ENCODE peak calls at places on chromosome 13, in seven cellular contexts. One of them, this sample, is unnamed.

GRCh38 chr13:47396915-47397314 is 500.1 kb upstream of the HTR2A start:
- DNase-seq in A549: no peak
- DNase-seq in fibroblast of the aortic adventitia: no peak
- DNase-seq in AG04449: no peak
- DNase-seq in CD8-positive, alpha-beta T cell: no peak
- DNase-seq in nephron progenitor cell: no peak
- DNase-seq in AG10803: no peak
- DNase-seq in this sample: no peak

GRCh38 chr13:94249512-94249911 is 230.0 kb downstream of the DCT start:
- DNase-seq in A549: no peak
- DNase-seq in fibroblast of the aortic adventitia: peak
- DNase-seq in AG04449: peak
- DNase-seq in CD8-positive, alpha-beta T cell: no peak
- DNase-seq in nephron progenitor cell: no peak
- DNase-seq in AG10803: peak
- DNase-seq in this sample: no peak

GRCh38 chr13:36885901-36886300 is 34.1 kb downstream of the SMAD9 start:
- DNase-seq in A549: no peak
- DNase-seq in fibroblast of the aortic adventitia: no peak
- DNase-seq in AG04449: no peak
- DNase-seq in CD8-positive, alpha-beta T cell: no peak
- DNase-seq in nephron progenitor cell: no peak
- DNase-seq in AG10803: no peak
- DNase-seq in this sample: no peak

GRCh38 chr13:113073942-113074341 is 31.6 kb upstream of the F7 start:
- DNase-seq in A549: no peak
- DNase-seq in fibroblast of the aortic adventitia: no peak
- DNase-seq in AG04449: no peak
- DNase-seq in CD8-positive, alpha-beta T cell: no peak
- DNase-seq in nephron progenitor cell: no peak
- DNase-seq in AG10803: no peak
- DNase-seq in this sample: no peak

GRCh38 chr13:103236213-103236612 is 170.0 kb upstream of the SLC10A2 start:
- DNase-seq in A549: no peak
- DNase-seq in fibroblast of the aortic adventitia: peak
- DNase-seq in AG04449: no peak
- DNase-seq in CD8-positive, alpha-beta T cell: no peak
- DNase-seq in nephron progenitor cell: no peak
- DNase-seq in AG10803: no peak
- DNase-seq in this sample: no peak

GRCh38 chr13:64855506-64855905 is 2374.6 kb downstream of the PCDH9 start:
- DNase-seq in A549: no peak
- DNase-seq in fibroblast of the aortic adventitia: peak
- DNase-seq in AG04449: no peak
- DNase-seq in CD8-positive, alpha-beta T cell: no peak
- DNase-seq in nephron progenitor cell: no peak
- DNase-seq in AG10803: peak
- DNase-seq in this sample: no peak

GRCh38 chr13:47932953-47933687 is 68.0 kb downstream of the SUCLA2 start:
- DNase-seq in A549: no peak
- DNase-seq in fibroblast of the aortic adventitia: no peak
- DNase-seq in AG04449: no peak
- DNase-seq in CD8-positive, alpha-beta T cell: no peak
- DNase-seq in nephron progenitor cell: no peak
- DNase-seq in AG10803: no peak
- DNase-seq in this sample: no peak

GRCh38 chr13:74825170-74825948 is 656.6 kb downstream of the TBC1D4 start:
- DNase-seq in A549: peak
- DNase-seq in fibroblast of the aortic adventitia: peak
- DNase-seq in AG04449: peak
- DNase-seq in CD8-positive, alpha-beta T cell: no peak
- DNase-seq in nephron progenitor cell: no peak
- DNase-seq in AG10803: peak
- DNase-seq in this sample: no peak

GRCh38 chr13:98325724-98326123 is 148.7 kb upstream of the RNF113B start:
- DNase-seq in A549: no peak
- DNase-seq in fibroblast of the aortic adventitia: no peak
- DNase-seq in AG04449: no peak
- DNase-seq in CD8-positive, alpha-beta T cell: no peak
- DNase-seq in nephron progenitor cell: no peak
- DNase-seq in AG10803: no peak
- DNase-seq in this sample: no peak

GRCh38 chr13:34863360-34864135 is 78.5 kb upstream of the NBEA start:
- DNase-seq in A549: peak
- DNase-seq in fibroblast of the aortic adventitia: peak
- DNase-seq in AG04449: peak
- DNase-seq in CD8-positive, alpha-beta T cell: no peak
- DNase-seq in nephron progenitor cell: no peak
- DNase-seq in AG10803: peak
- DNase-seq in this sample: no peak

GRCh38 chr13:40401911-40402776 is 264.3 kb downstream of the FOXO1 start:
- DNase-seq in A549: peak
- DNase-seq in fibroblast of the aortic adventitia: peak
- DNase-seq in AG04449: peak
- DNase-seq in CD8-positive, alpha-beta T cell: peak
- DNase-seq in nephron progenitor cell: peak
- DNase-seq in AG10803: peak
- DNase-seq in this sample: peak

GRCh38 chr13:68152414-68152813 is 922.3 kb upstream of the PCDH9 start:
- DNase-seq in A549: no peak
- DNase-seq in fibroblast of the aortic adventitia: no peak
- DNase-seq in AG04449: no peak
- DNase-seq in CD8-positive, alpha-beta T cell: no peak
- DNase-seq in nephron progenitor cell: no peak
- DNase-seq in AG10803: no peak
- DNase-seq in this sample: no peak

GRCh38 chr13:70405266-70405665 is 297.0 kb upstream of the KLHL1 start:
- DNase-seq in A549: no peak
- DNase-seq in fibroblast of the aortic adventitia: no peak
- DNase-seq in AG04449: no peak
- DNase-seq in CD8-positive, alpha-beta T cell: no peak
- DNase-seq in nephron progenitor cell: no peak
- DNase-seq in AG10803: no peak
- DNase-seq in this sample: no peak

GRCh38 chr13:33231339-33231738 is 54.2 kb downstream of the STARD13 start:
- DNase-seq in A549: no peak
- DNase-seq in fibroblast of the aortic adventitia: no peak
- DNase-seq in AG04449: no peak
- DNase-seq in CD8-positive, alpha-beta T cell: no peak
- DNase-seq in nephron progenitor cell: no peak
- DNase-seq in AG10803: no peak
- DNase-seq in this sample: no peak

GRCh38 chr13:82800391-82800790 is 1081.9 kb downstream of the SLITRK1 start:
- DNase-seq in A549: no peak
- DNase-seq in fibroblast of the aortic adventitia: no peak
- DNase-seq in AG04449: no peak
- DNase-seq in CD8-positive, alpha-beta T cell: no peak
- DNase-seq in nephron progenitor cell: no peak
- DNase-seq in AG10803: peak
- DNase-seq in this sample: no peak

GRCh38 chr13:66117573-66117972 is 1112.6 kb downstream of the PCDH9 start:
- DNase-seq in A549: no peak
- DNase-seq in fibroblast of the aortic adventitia: no peak
- DNase-seq in AG04449: no peak
- DNase-seq in CD8-positive, alpha-beta T cell: no peak
- DNase-seq in nephron progenitor cell: no peak
- DNase-seq in AG10803: no peak
- DNase-seq in this sample: no peak

GRCh38 chr13:80497978-80498377 is 157.1 kb upstream of the SPRY2 start:
- DNase-seq in A549: no peak
- DNase-seq in fibroblast of the aortic adventitia: no peak
- DNase-seq in AG04449: no peak
- DNase-seq in CD8-positive, alpha-beta T cell: no peak
- DNase-seq in nephron progenitor cell: no peak
- DNase-seq in AG10803: no peak
- DNase-seq in this sample: no peak

GRCh38 chr13:94710881-94711560 is 1.3 kb downstream of the SOX21 start:
- DNase-seq in A549: peak
- DNase-seq in fibroblast of the aortic adventitia: no peak
- DNase-seq in AG04449: no peak
- DNase-seq in CD8-positive, alpha-beta T cell: no peak
- DNase-seq in nephron progenitor cell: peak
- DNase-seq in AG10803: no peak
- DNase-seq in this sample: no peak

GRCh38 chr13:40814803-40815202 is 25.4 kb downstream of the SLC25A15 start:
- DNase-seq in A549: no peak
- DNase-seq in fibroblast of the aortic adventitia: peak
- DNase-seq in AG04449: no peak
- DNase-seq in CD8-positive, alpha-beta T cell: no peak
- DNase-seq in nephron progenitor cell: no peak
- DNase-seq in AG10803: no peak
- DNase-seq in this sample: no peak

GRCh38 chr13:90103099-90103784 is 1244.2 kb upstream of the MIR17HG start:
- DNase-seq in A549: no peak
- DNase-seq in fibroblast of the aortic adventitia: no peak
- DNase-seq in AG04449: no peak
- DNase-seq in CD8-positive, alpha-beta T cell: no peak
- DNase-seq in nephron progenitor cell: no peak
- DNase-seq in AG10803: no peak
- DNase-seq in this sample: no peak

GRCh38 chr13:97627566-97627965 is 193.6 kb downstream of the RAP2A start:
- DNase-seq in A549: no peak
- DNase-seq in fibroblast of the aortic adventitia: peak
- DNase-seq in AG04449: peak
- DNase-seq in CD8-positive, alpha-beta T cell: no peak
- DNase-seq in nephron progenitor cell: peak
- DNase-seq in AG10803: peak
- DNase-seq in this sample: no peak

GRCh38 chr13:47903836-47904235 is 97.2 kb downstream of the SUCLA2 start:
- DNase-seq in A549: no peak
- DNase-seq in fibroblast of the aortic adventitia: peak
- DNase-seq in AG04449: peak
- DNase-seq in CD8-positive, alpha-beta T cell: no peak
- DNase-seq in nephron progenitor cell: no peak
- DNase-seq in AG10803: peak
- DNase-seq in this sample: no peak

GRCh38 chr13:95509521-95510315 is 42.8 kb upstream of the CLDN10 start:
- DNase-seq in A549: no peak
- DNase-seq in fibroblast of the aortic adventitia: peak
- DNase-seq in AG04449: no peak
- DNase-seq in CD8-positive, alpha-beta T cell: no peak
- DNase-seq in nephron progenitor cell: no peak
- DNase-seq in AG10803: peak
- DNase-seq in this sample: no peak

GRCh38 chr13:25192489-25192888 is 20.4 kb upstream of the AMER2 start:
- DNase-seq in A549: no peak
- DNase-seq in fibroblast of the aortic adventitia: no peak
- DNase-seq in AG04449: no peak
- DNase-seq in CD8-positive, alpha-beta T cell: no peak
- DNase-seq in nephron progenitor cell: no peak
- DNase-seq in AG10803: no peak
- DNase-seq in this sample: no peak

GRCh38 chr13:97256343-97256783 is 34.2 kb downstream of the MBNL2 start:
- DNase-seq in A549: peak
- DNase-seq in fibroblast of the aortic adventitia: peak
- DNase-seq in AG04449: peak
- DNase-seq in CD8-positive, alpha-beta T cell: no peak
- DNase-seq in nephron progenitor cell: no peak
- DNase-seq in AG10803: peak
- DNase-seq in this sample: no peak

GRCh38 chr13:60379837-60380236 is 17.2 kb upstream of the TDRD3 start:
- DNase-seq in A549: no peak
- DNase-seq in fibroblast of the aortic adventitia: no peak
- DNase-seq in AG04449: no peak
- DNase-seq in CD8-positive, alpha-beta T cell: no peak
- DNase-seq in nephron progenitor cell: no peak
- DNase-seq in AG10803: no peak
- DNase-seq in this sample: no peak

GRCh38 chr13:80339578-80339840 is 1.4 kb downstream of the SPRY2 start:
- DNase-seq in A549: no peak
- DNase-seq in fibroblast of the aortic adventitia: no peak
- DNase-seq in AG04449: no peak
- DNase-seq in CD8-positive, alpha-beta T cell: no peak
- DNase-seq in nephron progenitor cell: peak
- DNase-seq in AG10803: no peak
- DNase-seq in this sample: no peak

GRCh38 chr13:105603283-105603682 is 932.2 kb downstream of the EFNB2 start:
- DNase-seq in A549: no peak
- DNase-seq in fibroblast of the aortic adventitia: no peak
- DNase-seq in AG04449: no peak
- DNase-seq in CD8-positive, alpha-beta T cell: no peak
- DNase-seq in nephron progenitor cell: no peak
- DNase-seq in AG10803: no peak
- DNase-seq in this sample: no peak

GRCh38 chr13:46359731-46360130 is 27.3 kb downstream of the RUBCNL start:
- DNase-seq in A549: no peak
- DNase-seq in fibroblast of the aortic adventitia: peak
- DNase-seq in AG04449: peak
- DNase-seq in CD8-positive, alpha-beta T cell: no peak
- DNase-seq in nephron progenitor cell: no peak
- DNase-seq in AG10803: peak
- DNase-seq in this sample: no peak

GRCh38 chr13:29808264-29808663 is 42.2 kb downstream of the UBL3 start:
- DNase-seq in A549: no peak
- DNase-seq in fibroblast of the aortic adventitia: no peak
- DNase-seq in AG04449: no peak
- DNase-seq in CD8-positive, alpha-beta T cell: no peak
- DNase-seq in nephron progenitor cell: no peak
- DNase-seq in AG10803: no peak
- DNase-seq in this sample: no peak

GRCh38 chr13:31824705-31825512 is 85.6 kb downstream of the RXFP2 start:
- DNase-seq in A549: no peak
- DNase-seq in fibroblast of the aortic adventitia: peak
- DNase-seq in AG04449: no peak
- DNase-seq in CD8-positive, alpha-beta T cell: no peak
- DNase-seq in nephron progenitor cell: no peak
- DNase-seq in AG10803: peak
- DNase-seq in this sample: no peak
- TF ChIP-seq CTCF in A549: no peak
- TF ChIP-seq CTCF in fibroblast of the aortic adventitia: no peak
- TF ChIP-seq CTCF in AG04449: no peak
- TF ChIP-seq CTCF in CD8-positive, alpha-beta T cell: no peak
- TF ChIP-seq CTCF in nephron progenitor cell: no peak
- TF ChIP-seq CTCF in AG10803: peak
- TF ChIP-seq CTCF in this sample: no peak

GRCh38 chr13:21557995-21558394 is 46.0 kb downstream of the MICU2 start:
- DNase-seq in A549: peak
- DNase-seq in fibroblast of the aortic adventitia: no peak
- DNase-seq in AG04449: no peak
- DNase-seq in CD8-positive, alpha-beta T cell: no peak
- DNase-seq in nephron progenitor cell: no peak
- DNase-seq in AG10803: peak
- DNase-seq in this sample: no peak
- TF ChIP-seq CTCF in A549: peak
- TF ChIP-seq CTCF in fibroblast of the aortic adventitia: peak
- TF ChIP-seq CTCF in AG04449: peak
- TF ChIP-seq CTCF in CD8-positive, alpha-beta T cell: peak
- TF ChIP-seq CTCF in nephron progenitor cell: no peak
- TF ChIP-seq CTCF in AG10803: peak
- TF ChIP-seq CTCF in this sample: no peak

GRCh38 chr13:23899555-23899954 is 2.3 kb upstream of the C1QTNF9B start:
- DNase-seq in A549: no peak
- DNase-seq in fibroblast of the aortic adventitia: peak
- DNase-seq in AG04449: no peak
- DNase-seq in CD8-positive, alpha-beta T cell: no peak
- DNase-seq in nephron progenitor cell: peak
- DNase-seq in AG10803: peak
- DNase-seq in this sample: no peak
- TF ChIP-seq CTCF in A549: peak
- TF ChIP-seq CTCF in fibroblast of the aortic adventitia: peak
- TF ChIP-seq CTCF in AG04449: peak
- TF ChIP-seq CTCF in CD8-positive, alpha-beta T cell: peak
- TF ChIP-seq CTCF in nephron progenitor cell: peak
- TF ChIP-seq CTCF in AG10803: peak
- TF ChIP-seq CTCF in this sample: no peak

GRCh38 chr13:52850396-52851152 is 2.1 kb upstream of the PCDH8 start:
- DNase-seq in A549: peak
- DNase-seq in fibroblast of the aortic adventitia: peak
- DNase-seq in AG04449: no peak
- DNase-seq in CD8-positive, alpha-beta T cell: no peak
- DNase-seq in nephron progenitor cell: peak
- DNase-seq in AG10803: peak
- DNase-seq in this sample: no peak
- TF ChIP-seq CTCF in A549: no peak
- TF ChIP-seq CTCF in fibroblast of the aortic adventitia: no peak
- TF ChIP-seq CTCF in AG04449: no peak
- TF ChIP-seq CTCF in CD8-positive, alpha-beta T cell: no peak
- TF ChIP-seq CTCF in nephron progenitor cell: peak
- TF ChIP-seq CTCF in AG10803: peak
- TF ChIP-seq CTCF in this sample: no peak